ENCODE peak calls at places on chromosome 1, in seven cellular contexts. Y is neural progenitor cell, S is upper lobe of right lung, E is spleen, Q is transverse colon, F is astrocyte, I is endothelial cell of umbilical vein. P is an unnamed sample.

GRCh38 chr1:79391896-79392295 is 385.4 kb upstream of the ADGRL4 start:
- DNase-seq in S (no peak), F (no peak), Y (no peak), Q (no peak), I (no peak), E (no peak), P (no peak)

GRCh38 chr1:210264521-210265380 is 32.2 kb downstream of the SERTAD4 start:
- DNase-seq in F (peak; percentile 32), Q (no peak), S (no peak), I (no peak), Y (no peak), E (no peak), P (peak; percentile 13)

GRCh38 chr1:45493116-45493697 is 2.2 kb upstream of the TESK2 start:
- DNase-seq in E (peak; percentile 49), I (peak; percentile 64), Y (peak; percentile 66), F (no peak), S (no peak), Q (peak; percentile 53), P (peak; percentile 60)

GRCh38 chr1:92951141-92951582 is 10.1 kb downstream of the DIPK1A start:
- DNase-seq in I (no peak), Q (peak; percentile 48), F (peak; percentile 81), Y (no peak), S (no peak), E (no peak), P (peak; percentile 76)

GRCh38 chr1:99110140-99111041 is 105.7 kb upstream of the PLPPR5 start:
- DNase-seq in Q (no peak), I (no peak), S (no peak), E (no peak), Y (no peak), F (no peak), P (no peak)

GRCh38 chr1:34928066-34928864 is 1.2 kb downstream of the DLGAP3 start:
- DNase-seq in S (no peak), I (no peak), E (no peak), Q (no peak), Y (no peak), F (no peak), P (no peak)

GRCh38 chr1:60848583-60849188 is 233.7 kb upstream of the NFIA start:
- DNase-seq in I (peak; percentile 79), F (peak; percentile 18), E (no peak), Y (peak; percentile 58), Q (no peak), S (no peak), P (peak; percentile 53)

GRCh38 chr1:108983114-108983513 is 19.8 kb upstream of the CLCC1 start:
- DNase-seq in F (no peak), Q (no peak), E (no peak), S (no peak), Y (no peak), I (no peak), P (no peak)

GRCh38 chr1:2312196-2312588 is 79.2 kb downstream of the MORN1 start:
- DNase-seq in E (peak; percentile 83), I (no peak), Y (no peak), S (no peak), F (no peak), Q (no peak), P (no peak)

GRCh38 chr1:14615539-14616218 is 17.2 kb downstream of the KAZN start:
- DNase-seq in I (no peak), F (no peak), S (no peak), E (no peak), Q (no peak), Y (no peak), P (no peak)

GRCh38 chr1:17125756-17126237 is 6.5 kb upstream of the PADI2 start:
- DNase-seq in Q (peak; percentile 92), Y (peak; percentile 94), F (peak; percentile 32), S (peak; percentile 94), E (peak; percentile 96), I (peak; percentile 71), P (peak; percentile 86)

GRCh38 chr1:24564695-24565094 is 8.8 kb downstream of the NCMAP start:
- DNase-seq in E (no peak), Q (no peak), S (no peak), F (no peak), I (no peak), Y (no peak), P (no peak)

GRCh38 chr1:31154632-31155215 is 85.0 kb downstream of the NKAIN1 start:
- DNase-seq in S (peak; percentile 93), Y (peak; percentile 94), F (peak; percentile 41), Q (peak; percentile 90), I (peak; percentile 40), E (peak; percentile 91), P (peak; percentile 73)

GRCh38 chr1:21251773-21252471 is 38.3 kb downstream of the ECE1 start:
- DNase-seq in Y (no peak), I (peak; percentile 94), F (peak; percentile 97), S (no peak), E (no peak), Q (peak; percentile 60), P (peak; percentile 92)

GRCh38 chr1:57024855-57025254 is 59.0 kb upstream of the C8B start:
- DNase-seq in E (no peak), Y (peak; percentile 58), Q (no peak), F (no peak), I (no peak), S (no peak), P (no peak)

GRCh38 chr1:234517087-234517802 is 38.3 kb upstream of the TARBP1 start:
- DNase-seq in Q (no peak), S (no peak), E (no peak), Y (no peak), F (no peak), I (no peak), P (no peak)
- H3K4me3 ChIP-seq in Q (no peak overlapping the region), S (no peak overlapping the region), E (no peak overlapping the region), Y (no peak overlapping the region), F (no peak overlapping the region), I (no peak overlapping the region), P (no peak overlapping the region)

DNA sequence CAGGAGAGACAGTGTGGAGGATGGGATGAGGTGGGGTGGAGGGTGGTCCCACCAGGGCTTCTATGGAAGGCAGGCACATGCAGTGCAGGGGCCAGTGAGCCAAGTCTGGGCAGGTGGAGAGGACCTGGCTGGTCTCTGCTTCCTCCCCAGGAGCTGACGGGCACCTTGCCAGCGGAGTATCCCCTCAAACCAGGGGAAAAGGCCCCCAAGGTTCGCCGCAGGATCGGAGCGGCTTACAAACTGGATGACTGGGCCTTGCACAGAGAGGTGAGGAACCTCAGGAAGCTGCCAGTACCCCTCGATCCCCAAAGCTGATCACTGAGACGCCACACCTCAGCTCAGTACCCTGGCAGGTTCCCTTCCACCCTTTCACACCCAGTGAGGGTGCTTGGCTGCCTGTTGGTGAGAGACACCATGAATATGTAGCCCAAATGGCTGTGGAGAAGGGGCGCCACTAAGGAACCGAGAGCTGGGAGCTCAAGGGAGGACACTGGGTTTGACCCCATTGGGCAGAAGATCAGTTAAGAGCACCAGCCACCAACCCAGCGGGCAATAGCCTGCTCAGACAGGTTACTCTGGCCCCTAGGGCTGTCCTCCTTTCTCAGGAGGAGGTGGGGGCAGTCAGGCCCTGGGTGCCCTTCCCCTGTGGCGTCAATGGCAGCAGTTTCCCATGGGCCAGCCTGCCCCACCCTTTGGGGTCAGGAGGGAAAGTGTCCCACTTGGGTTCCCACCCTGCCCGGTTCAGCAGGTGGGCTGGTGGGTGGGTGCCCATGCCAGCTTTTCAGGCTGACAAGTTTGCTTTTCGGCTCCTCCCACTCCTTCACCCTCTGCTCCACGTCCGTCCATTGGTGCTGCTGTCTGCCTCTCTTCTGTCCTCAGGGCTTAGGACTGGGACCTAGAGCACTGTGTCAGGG is 5.5 kb downstream of the INAVA start:
- DNase-seq in E (peak; percentile 67), S (no peak), Q (no peak), Y (no peak), F (no peak), I (no peak), P (no peak)
- TF ChIP-seq CTCF in E (no peak), S (no peak), Q (no peak), Y (no peak), F (no peak), I (no peak), P (no peak)

GRCh38 chr1:97646071-97646470 is 274.8 kb downstream of the DPYD start:
- DNase-seq in E (no peak), S (no peak), F (no peak), I (no peak), Y (no peak), Q (no peak), P (no peak)

GRCh38 chr1:97636941-97637340 is 283.9 kb downstream of the DPYD start:
- DNase-seq in Y (no peak), Q (no peak), F (peak; percentile 77), E (no peak), S (no peak), I (no peak), P (peak; percentile 9)

GRCh38 chr1:97634758-97635157 is 286.1 kb downstream of the DPYD start:
- DNase-seq in F (no peak), S (no peak), Y (no peak), Q (no peak), I (no peak), E (no peak), P (no peak)

DNA sequence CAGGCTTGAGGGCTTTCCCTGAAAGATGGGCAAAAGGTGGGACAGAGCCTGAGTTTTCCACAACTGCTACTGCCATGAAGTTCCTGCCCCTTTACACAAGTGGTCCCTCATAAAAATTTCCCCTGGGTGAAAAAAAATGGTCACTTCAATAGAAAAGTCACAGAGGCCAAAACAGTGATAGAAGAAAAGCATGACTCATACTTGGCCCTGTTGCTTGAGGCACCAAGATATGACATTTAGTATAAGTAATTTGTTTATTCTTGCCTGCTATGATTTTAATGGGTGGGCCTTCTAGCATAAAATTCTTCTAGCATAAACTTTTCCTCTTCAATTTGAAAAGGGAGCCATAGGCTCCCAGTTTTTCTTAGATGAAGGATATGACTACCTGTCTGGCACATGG is 280.2 kb downstream of the DPYD start:
- DNase-seq in E (no peak), I (peak; percentile 14), Q (no peak), S (no peak), F (no peak), Y (no peak), P (no peak)
- H3K4me3 ChIP-seq in E (no peak overlapping the region), I (no peak overlapping the region), Q (no peak overlapping the region), S (no peak overlapping the region), F (no peak overlapping the region), Y (no peak overlapping the region), P (no peak overlapping the region)

GRCh38 chr1:113278371-113278770 is 111.9 kb upstream of the MAGI3 start:
- DNase-seq in S (no peak), E (no peak), I (no peak), Q (no peak), F (no peak), Y (no peak), P (no peak)

GRCh38 chr1:113276507-113276906 is 113.8 kb upstream of the MAGI3 start:
- DNase-seq in F (no peak), S (no peak), E (no peak), Q (no peak), I (no peak), Y (no peak), P (no peak)

GRCh38 chr1:113275691-113276090 is 114.6 kb upstream of the MAGI3 start:
- DNase-seq in S (no peak), Q (no peak), I (no peak), F (no peak), E (no peak), Y (no peak), P (no peak)

GRCh38 chr1:113278777-113279176 is 111.5 kb upstream of the MAGI3 start:
- DNase-seq in E (no peak), Q (no peak), S (no peak), F (no peak), Y (no peak), I (no peak), P (no peak)

DNA sequence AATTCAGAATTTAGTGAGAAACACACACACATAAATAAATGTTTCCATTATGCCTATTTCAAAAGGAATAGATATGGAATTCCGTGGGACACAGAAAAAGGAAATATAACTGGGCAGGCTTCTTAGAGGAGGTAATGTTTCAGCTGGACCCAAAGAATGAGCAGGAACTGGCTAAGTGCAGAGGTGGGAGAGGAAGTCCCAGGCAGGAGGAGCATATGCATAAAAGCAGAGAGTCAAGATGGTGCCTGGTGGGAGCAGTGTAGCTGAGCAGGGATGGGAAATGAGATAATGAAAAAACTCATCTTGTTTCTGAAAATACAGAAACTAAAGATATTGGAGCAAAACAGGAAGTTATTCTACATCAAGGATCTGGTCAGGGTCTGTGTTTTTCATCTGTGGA is 115.2 kb upstream of the MAGI3 start:
- DNase-seq in E (no peak), Q (no peak), F (no peak), I (no peak), Y (no peak), S (no peak), P (no peak)
- TF ChIP-seq CTCF in E (no peak), Q (no peak), F (no peak), I (no peak), Y (no peak), S (no peak), P (no peak)

P was measured in fibroblast of villous mesenchyme.